ENCODE peak calls at places on chromosomes 7 and 10, in ten cellular contexts. One of them, this sample, is unnamed.

GRCh38 chr10:69845574-69846251 is 44.0 kb downstream of the COL13A1 start:
- DNase-seq in MM.1S: no peak
- DNase-seq in brain microvascular endothelial cell: no peak
- DNase-seq in CD4-positive, alpha-beta memory T cell: no peak
- DNase-seq in tibial nerve: no peak
- DNase-seq in CD8-positive, alpha-beta memory T cell: no peak
- DNase-seq in ovary: no peak
- DNase-seq in RWPE2: no peak
- DNase-seq in lung: no peak
- DNase-seq in left lung: no peak
- DNase-seq in this sample: peak; percentile 74

GRCh38 chr10:131676971-131677421 is 223.8 kb upstream of the PPP2R2D start:
- DNase-seq in lung: no peak
- DNase-seq in CD8-positive, alpha-beta memory T cell: no peak
- DNase-seq in CD4-positive, alpha-beta memory T cell: no peak
- DNase-seq in MM.1S: no peak
- DNase-seq in tibial nerve: no peak
- DNase-seq in ovary: no peak
- DNase-seq in RWPE2: no peak
- DNase-seq in brain microvascular endothelial cell: no peak
- DNase-seq in left lung: no peak
- DNase-seq in this sample: no peak

GRCh38 chr10:14822879-14823755 is 14.7 kb downstream of the CDNF start:
- DNase-seq in brain microvascular endothelial cell: peak; percentile 57
- DNase-seq in lung: no peak
- DNase-seq in tibial nerve: peak; percentile 25
- DNase-seq in ovary: no peak
- DNase-seq in CD8-positive, alpha-beta memory T cell: no peak
- DNase-seq in left lung: no peak
- DNase-seq in RWPE2: no peak
- DNase-seq in CD4-positive, alpha-beta memory T cell: peak; percentile 56
- DNase-seq in MM.1S: peak; percentile 68
- DNase-seq in this sample: no peak

GRCh38 chr10:131811239-131812011 is 89.4 kb upstream of the PPP2R2D start:
- DNase-seq in brain microvascular endothelial cell: no peak
- DNase-seq in ovary: no peak
- DNase-seq in tibial nerve: no peak
- DNase-seq in RWPE2: no peak
- DNase-seq in CD4-positive, alpha-beta memory T cell: no peak
- DNase-seq in lung: no peak
- DNase-seq in MM.1S: no peak
- DNase-seq in CD8-positive, alpha-beta memory T cell: no peak
- DNase-seq in left lung: no peak
- DNase-seq in this sample: no peak

GRCh38 chr10:52314007-52314821 is at the start of gene DKK1:
- DNase-seq in lung: peak; percentile 36
- DNase-seq in CD8-positive, alpha-beta memory T cell: no peak
- DNase-seq in left lung: peak; percentile 60
- DNase-seq in MM.1S: peak; percentile 85
- DNase-seq in RWPE2: peak; percentile 88
- DNase-seq in ovary: no peak
- DNase-seq in tibial nerve: peak; percentile 37
- DNase-seq in CD4-positive, alpha-beta memory T cell: peak; percentile 4
- DNase-seq in brain microvascular endothelial cell: peak; percentile 84
- DNase-seq in this sample: peak; percentile 51

GRCh38 chr7:20030915-20031362 is 186.2 kb downstream of the MACC1 start:
- DNase-seq in ovary: no peak
- DNase-seq in lung: no peak
- DNase-seq in tibial nerve: no peak
- DNase-seq in MM.1S: peak; percentile 29
- DNase-seq in CD4-positive, alpha-beta memory T cell: no peak
- DNase-seq in left lung: no peak
- DNase-seq in brain microvascular endothelial cell: peak; percentile 8
- DNase-seq in RWPE2: no peak
- DNase-seq in CD8-positive, alpha-beta memory T cell: no peak
- DNase-seq in this sample: no peak

GRCh38 chr10:99870051-99870730 is 87.8 kb downstream of the ABCC2 start:
- DNase-seq in brain microvascular endothelial cell: no peak
- DNase-seq in CD4-positive, alpha-beta memory T cell: peak; percentile 79
- DNase-seq in CD8-positive, alpha-beta memory T cell: peak; percentile 18
- DNase-seq in tibial nerve: no peak
- DNase-seq in ovary: no peak
- DNase-seq in lung: no peak
- DNase-seq in left lung: no peak
- DNase-seq in RWPE2: no peak
- DNase-seq in MM.1S: no peak
- DNase-seq in this sample: no peak

GRCh38 chr7:47950714-47951113 is 2.4 kb upstream of the PKD1L1 start:
- DNase-seq in brain microvascular endothelial cell: no peak
- DNase-seq in tibial nerve: no peak
- DNase-seq in CD8-positive, alpha-beta memory T cell: no peak
- DNase-seq in ovary: no peak
- DNase-seq in MM.1S: no peak
- DNase-seq in CD4-positive, alpha-beta memory T cell: no peak
- DNase-seq in RWPE2: no peak
- DNase-seq in left lung: no peak
- DNase-seq in lung: no peak
- DNase-seq in this sample: no peak

GRCh38 chr7:104179178-104179577 is 28.6 kb downstream of the ORC5 start:
- DNase-seq in CD4-positive, alpha-beta memory T cell: no peak
- DNase-seq in CD8-positive, alpha-beta memory T cell: no peak
- DNase-seq in RWPE2: no peak
- DNase-seq in MM.1S: no peak
- DNase-seq in lung: no peak
- DNase-seq in tibial nerve: no peak
- DNase-seq in brain microvascular endothelial cell: no peak
- DNase-seq in ovary: no peak
- DNase-seq in left lung: no peak
- DNase-seq in this sample: no peak
- H3K36me3 ChIP-seq in CD4-positive, alpha-beta memory T cell: peaks cover 20% of the 10 kb centered on the region
- H3K36me3 ChIP-seq in CD8-positive, alpha-beta memory T cell: peaks cover 6% of the 10 kb centered on the region
- H3K36me3 ChIP-seq in RWPE2: peaks cover 61% of the 10 kb centered on the region
- H3K36me3 ChIP-seq in MM.1S: peaks cover 5% of the 10 kb centered on the region
- H3K36me3 ChIP-seq in lung: peaks cover 6% of the 10 kb centered on the region
- H3K36me3 ChIP-seq in tibial nerve: peaks cover 4% of the 10 kb centered on the region
- H3K36me3 ChIP-seq in brain microvascular endothelial cell: peaks cover 9% of the 10 kb centered on the region
- H3K36me3 ChIP-seq in ovary: no peaks in the 10 kb centered on the region
- H3K36me3 ChIP-seq in left lung: no peaks in the 10 kb centered on the region
- H3K36me3 ChIP-seq in this sample: no peaks in the 10 kb centered on the region

GRCh38 chr7:142024547-142024946 is 28.9 kb downstream of the MGAM start:
- DNase-seq in tibial nerve: no peak
- DNase-seq in CD4-positive, alpha-beta memory T cell: no peak
- DNase-seq in RWPE2: no peak
- DNase-seq in MM.1S: no peak
- DNase-seq in lung: no peak
- DNase-seq in CD8-positive, alpha-beta memory T cell: no peak
- DNase-seq in left lung: no peak
- DNase-seq in ovary: no peak
- DNase-seq in brain microvascular endothelial cell: no peak
- DNase-seq in this sample: no peak
- H3K27ac ChIP-seq in tibial nerve: no peak overlapping the region
- H3K27ac ChIP-seq in CD4-positive, alpha-beta memory T cell: no peak overlapping the region
- H3K27ac ChIP-seq in RWPE2: peak overlapping the region; percentile 94
- H3K27ac ChIP-seq in MM.1S: no peak overlapping the region
- H3K27ac ChIP-seq in lung: no peak overlapping the region
- H3K27ac ChIP-seq in CD8-positive, alpha-beta memory T cell: no peak overlapping the region
- H3K27ac ChIP-seq in left lung: no peak overlapping the region
- H3K27ac ChIP-seq in ovary: no peak overlapping the region
- H3K27ac ChIP-seq in brain microvascular endothelial cell: no peak overlapping the region
- H3K27ac ChIP-seq in this sample: no peak overlapping the region

GRCh38 chr10:44439436-44439835 is 54.5 kb upstream of the CXCL12 start:
- DNase-seq in lung: no peak
- DNase-seq in brain microvascular endothelial cell: no peak
- DNase-seq in CD8-positive, alpha-beta memory T cell: no peak
- DNase-seq in ovary: no peak
- DNase-seq in tibial nerve: no peak
- DNase-seq in RWPE2: no peak
- DNase-seq in left lung: no peak
- DNase-seq in MM.1S: no peak
- DNase-seq in CD4-positive, alpha-beta memory T cell: no peak
- DNase-seq in this sample: no peak

GRCh38 chr10:44439845-44440244 is 54.9 kb upstream of the CXCL12 start:
- DNase-seq in CD8-positive, alpha-beta memory T cell: no peak
- DNase-seq in CD4-positive, alpha-beta memory T cell: no peak
- DNase-seq in RWPE2: no peak
- DNase-seq in lung: no peak
- DNase-seq in ovary: no peak
- DNase-seq in MM.1S: no peak
- DNase-seq in tibial nerve: no peak
- DNase-seq in left lung: no peak
- DNase-seq in brain microvascular endothelial cell: no peak
- DNase-seq in this sample: no peak

GRCh38 chr10:44435196-44435595 is 50.3 kb upstream of the CXCL12 start:
- DNase-seq in left lung: no peak
- DNase-seq in lung: no peak
- DNase-seq in tibial nerve: no peak
- DNase-seq in brain microvascular endothelial cell: no peak
- DNase-seq in ovary: no peak
- DNase-seq in RWPE2: no peak
- DNase-seq in CD8-positive, alpha-beta memory T cell: no peak
- DNase-seq in MM.1S: no peak
- DNase-seq in CD4-positive, alpha-beta memory T cell: no peak
- DNase-seq in this sample: no peak

GRCh38 chr10:44436240-44436639 is 51.3 kb upstream of the CXCL12 start:
- DNase-seq in RWPE2: no peak
- DNase-seq in MM.1S: no peak
- DNase-seq in lung: no peak
- DNase-seq in tibial nerve: no peak
- DNase-seq in left lung: no peak
- DNase-seq in brain microvascular endothelial cell: no peak
- DNase-seq in CD4-positive, alpha-beta memory T cell: no peak
- DNase-seq in CD8-positive, alpha-beta memory T cell: no peak
- DNase-seq in ovary: no peak
- DNase-seq in this sample: no peak

DNA sequence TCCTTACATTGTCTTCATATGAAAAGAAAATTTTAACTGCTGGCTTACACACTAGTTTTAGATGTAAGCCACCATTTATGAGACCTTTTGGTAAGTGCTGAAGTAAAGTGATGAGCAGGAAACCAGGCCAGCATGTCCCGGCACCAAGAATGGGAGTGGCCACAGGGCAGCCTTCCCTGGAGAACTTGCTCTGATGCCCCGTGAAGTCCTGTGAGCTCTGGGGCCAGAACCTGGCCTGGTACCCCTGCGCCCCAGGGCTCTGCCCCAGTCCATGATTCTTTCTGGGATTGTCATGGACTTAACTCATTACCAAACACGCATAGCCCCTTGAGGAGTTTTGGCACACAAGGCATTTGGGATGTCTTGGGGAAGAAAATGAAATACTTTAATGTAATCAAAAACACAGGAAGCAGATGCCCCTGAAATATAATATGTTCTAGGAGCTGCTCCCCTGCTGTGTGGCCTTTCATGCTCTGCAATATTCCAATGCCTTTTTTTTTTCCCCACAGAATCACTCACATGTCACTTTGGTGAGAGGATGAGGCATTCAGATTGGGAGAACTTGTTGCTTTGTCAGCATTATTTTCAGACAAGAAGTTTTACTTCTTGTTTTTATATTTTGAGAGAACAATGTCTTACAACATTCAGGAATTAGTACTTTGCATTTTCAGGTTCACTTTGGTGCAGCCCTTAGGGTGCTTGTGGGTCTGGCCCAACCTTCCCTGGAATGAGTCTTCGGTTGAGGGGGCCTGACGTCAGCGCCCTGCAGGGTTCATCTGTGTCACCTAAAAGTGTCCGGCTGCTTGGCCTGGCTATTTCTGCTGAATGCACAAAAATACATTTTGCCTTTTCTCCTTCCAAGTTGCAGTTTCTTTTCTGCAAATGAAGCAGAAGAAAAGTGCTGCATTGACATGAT is 53.2 kb upstream of the CXCL12 start:
- DNase-seq in MM.1S: peak; percentile 85
- DNase-seq in ovary: no peak
- DNase-seq in tibial nerve: no peak
- DNase-seq in lung: no peak
- DNase-seq in RWPE2: no peak
- DNase-seq in CD8-positive, alpha-beta memory T cell: no peak
- DNase-seq in left lung: no peak
- DNase-seq in CD4-positive, alpha-beta memory T cell: no peak
- DNase-seq in brain microvascular endothelial cell: no peak
- DNase-seq in this sample: no peak
- H3K4me3 ChIP-seq in MM.1S: peak overlapping the region; percentile 1
- H3K4me3 ChIP-seq in ovary: no peak overlapping the region
- H3K4me3 ChIP-seq in tibial nerve: no peak overlapping the region
- H3K4me3 ChIP-seq in lung: no peak overlapping the region
- H3K4me3 ChIP-seq in RWPE2: no peak overlapping the region
- H3K4me3 ChIP-seq in CD8-positive, alpha-beta memory T cell: no peak overlapping the region
- H3K4me3 ChIP-seq in left lung: no peak overlapping the region
- H3K4me3 ChIP-seq in CD4-positive, alpha-beta memory T cell: no peak overlapping the region
- H3K4me3 ChIP-seq in brain microvascular endothelial cell: no peak overlapping the region
- H3K4me3 ChIP-seq in this sample: no peak overlapping the region

GRCh38 chr7:2542924-2543871 is 12.1 kb downstream of the BRAT1 start:
- DNase-seq in MM.1S: no peak
- DNase-seq in ovary: no peak
- DNase-seq in tibial nerve: no peak
- DNase-seq in lung: no peak
- DNase-seq in RWPE2: no peak
- DNase-seq in brain microvascular endothelial cell: no peak
- DNase-seq in CD8-positive, alpha-beta memory T cell: no peak
- DNase-seq in CD4-positive, alpha-beta memory T cell: no peak
- DNase-seq in left lung: peak; percentile 29
- DNase-seq in this sample: no peak

GRCh38 chr7:2540133-2540532 is 15.2 kb downstream of the BRAT1 start:
- DNase-seq in MM.1S: no peak
- DNase-seq in left lung: no peak
- DNase-seq in lung: no peak
- DNase-seq in RWPE2: no peak
- DNase-seq in brain microvascular endothelial cell: no peak
- DNase-seq in ovary: no peak
- DNase-seq in tibial nerve: no peak
- DNase-seq in CD8-positive, alpha-beta memory T cell: no peak
- DNase-seq in CD4-positive, alpha-beta memory T cell: no peak
- DNase-seq in this sample: no peak

GRCh38 chr7:2540641-2541051 is 14.7 kb downstream of the BRAT1 start:
- DNase-seq in left lung: no peak
- DNase-seq in ovary: no peak
- DNase-seq in brain microvascular endothelial cell: no peak
- DNase-seq in MM.1S: no peak
- DNase-seq in CD4-positive, alpha-beta memory T cell: no peak
- DNase-seq in CD8-positive, alpha-beta memory T cell: no peak
- DNase-seq in tibial nerve: no peak
- DNase-seq in RWPE2: no peak
- DNase-seq in lung: no peak
- DNase-seq in this sample: no peak

GRCh38 chr7:2542011-2542923 is 13.1 kb downstream of the BRAT1 start:
- DNase-seq in lung: no peak
- DNase-seq in tibial nerve: no peak
- DNase-seq in CD4-positive, alpha-beta memory T cell: no peak
- DNase-seq in ovary: no peak
- DNase-seq in left lung: peak; percentile 25
- DNase-seq in MM.1S: no peak
- DNase-seq in CD8-positive, alpha-beta memory T cell: no peak
- DNase-seq in brain microvascular endothelial cell: no peak
- DNase-seq in RWPE2: no peak
- DNase-seq in this sample: no peak

DNA sequence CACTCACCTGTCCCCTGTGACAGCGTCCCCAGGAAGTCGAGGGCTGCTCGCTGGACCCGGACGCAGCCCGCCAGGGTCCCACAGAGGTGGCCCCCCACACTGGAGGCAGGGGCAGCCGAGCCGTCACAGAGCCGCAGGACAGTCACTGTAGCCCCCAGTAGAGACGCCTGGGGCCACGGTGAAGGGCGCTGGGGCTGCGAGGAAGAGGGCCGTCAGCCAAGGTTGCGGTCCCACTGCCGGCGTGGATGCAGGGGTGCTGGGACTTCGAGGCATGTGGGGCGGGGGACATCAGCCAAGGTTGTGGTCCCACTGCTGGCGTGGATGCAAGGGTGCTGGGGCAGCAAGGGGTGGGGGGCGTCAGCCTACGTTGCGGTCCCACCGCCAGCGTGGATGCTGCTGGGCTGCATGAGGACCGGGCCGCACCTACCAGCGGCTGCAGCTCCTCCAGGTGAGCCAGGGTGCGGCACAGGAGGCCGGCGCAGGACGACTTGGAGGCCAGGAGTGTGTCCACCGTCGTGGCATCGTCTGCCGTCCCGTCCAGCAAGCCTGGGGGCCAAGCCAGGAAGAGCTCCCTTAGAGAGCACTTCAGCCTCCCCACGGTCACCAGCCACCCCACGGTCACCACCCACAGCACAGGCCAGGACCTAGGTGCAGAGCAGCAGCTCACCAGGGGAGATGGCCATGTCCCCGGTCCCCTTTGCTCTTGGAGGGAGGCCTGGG is 13.9 kb downstream of the BRAT1 start:
- DNase-seq in MM.1S: no peak
- DNase-seq in CD8-positive, alpha-beta memory T cell: no peak
- DNase-seq in left lung: peak; percentile 31
- DNase-seq in lung: no peak
- DNase-seq in ovary: no peak
- DNase-seq in brain microvascular endothelial cell: no peak
- DNase-seq in RWPE2: no peak
- DNase-seq in CD4-positive, alpha-beta memory T cell: no peak
- DNase-seq in tibial nerve: no peak
- DNase-seq in this sample: no peak
- H3K36me3 ChIP-seq in MM.1S: no peaks in the 10 kb centered on the region
- H3K36me3 ChIP-seq in CD8-positive, alpha-beta memory T cell: peaks cover 3% of the 10 kb centered on the region
- H3K36me3 ChIP-seq in left lung: no peaks in the 10 kb centered on the region
- H3K36me3 ChIP-seq in lung: peaks cover 70% of the 10 kb centered on the region
- H3K36me3 ChIP-seq in ovary: no peaks in the 10 kb centered on the region
- H3K36me3 ChIP-seq in brain microvascular endothelial cell: peaks cover 38% of the 10 kb centered on the region
- H3K36me3 ChIP-seq in RWPE2: peaks cover 31% of the 10 kb centered on the region
- H3K36me3 ChIP-seq in CD4-positive, alpha-beta memory T cell: peaks cover 31% of the 10 kb centered on the region
- H3K36me3 ChIP-seq in tibial nerve: peaks cover 23% of the 10 kb centered on the region
- H3K36me3 ChIP-seq in this sample: peaks cover 40% of the 10 kb centered on the region